ENCODE peak calls at places on chromosome 19, in six cellular contexts. M is heart left ventricle, R is keratinocyte, Z is adrenal gland, W is cardiac muscle cell, N is psoas muscle. A is an unnamed sample.

GRCh38 chr19:52369463-52370340 is at the start of gene ZNF880:
- DNase-seq in M (peak; percentile 95), R (peak; percentile 35), Z (peak; percentile 91), W (peak; percentile 89), N (peak; percentile 94), A (peak; percentile 98)

GRCh38 chr19:50659318-50660082 is 10.3 kb downstream of the C19orf81 start:
- DNase-seq in M (no peak), R (no peak), Z (no peak), W (no peak), N (no peak), A (peak; percentile 45)

GRCh38 chr19:4759388-4760284 is 31.9 kb upstream of the FEM1A start:
- DNase-seq in M (peak; percentile 89), R (no peak), Z (peak; percentile 96), W (peak; percentile 96), N (peak; percentile 89), A (peak; percentile 97)

GRCh38 chr19:49638360-49638759 is 1.6 kb downstream of the RRAS start:
- DNase-seq in M (no peak), R (no peak), Z (no peak), W (no peak), N (no peak), A (peak; percentile 61)

GRCh38 chr19:40674291-40674690 is 16.2 kb downstream of the NUMBL start:
- DNase-seq in M (no peak), R (no peak), Z (no peak), W (no peak), N (no peak), A (no peak)

GRCh38 chr19:46580247-46580646 is 20.9 kb upstream of the CALM3 start:
- DNase-seq in M (no peak), R (no peak), Z (no peak), W (no peak), N (no peak), A (no peak)

GRCh38 chr19:12035220-12036172 is at the start of gene ZNF433:
- DNase-seq in M (peak; percentile 95), R (peak; percentile 28), Z (peak; percentile 92), W (peak; percentile 97), N (peak; percentile 96), A (peak; percentile 100)

GRCh38 chr19:51137812-51138425 is 4.2 kb upstream of the SIGLEC7 start:
- DNase-seq in M (no peak), R (no peak), Z (no peak), W (no peak), N (no peak), A (no peak)

GRCh38 chr19:35560271-35560670 is 3.2 kb downstream of the ATP4A start:
- DNase-seq in M (no peak), R (no peak), Z (no peak), W (no peak), N (no peak), A (no peak)

GRCh38 chr19:57708641-57709354 is at the start of gene ZNF154:
- DNase-seq in M (peak; percentile 61), R (no peak), Z (peak; percentile 62), W (peak; percentile 92), N (peak; percentile 18), A (peak; percentile 99)

GRCh38 chr19:37654525-37654832 is 786 bp downstream of the ZFP30 start:
- DNase-seq in M (no peak), R (no peak), Z (no peak), W (peak; percentile 62), N (no peak), A (peak; percentile 58)

GRCh38 chr19:4717191-4717965 is 6.3 kb downstream of the DPP9 start:
- DNase-seq in M (no peak), R (no peak), Z (no peak), W (no peak), N (no peak), A (no peak)

GRCh38 chr19:33866696-33867095 is 70.0 kb downstream of the KCTD15 start:
- DNase-seq in M (no peak), R (no peak), Z (no peak), W (no peak), N (no peak), A (no peak)

DNA sequence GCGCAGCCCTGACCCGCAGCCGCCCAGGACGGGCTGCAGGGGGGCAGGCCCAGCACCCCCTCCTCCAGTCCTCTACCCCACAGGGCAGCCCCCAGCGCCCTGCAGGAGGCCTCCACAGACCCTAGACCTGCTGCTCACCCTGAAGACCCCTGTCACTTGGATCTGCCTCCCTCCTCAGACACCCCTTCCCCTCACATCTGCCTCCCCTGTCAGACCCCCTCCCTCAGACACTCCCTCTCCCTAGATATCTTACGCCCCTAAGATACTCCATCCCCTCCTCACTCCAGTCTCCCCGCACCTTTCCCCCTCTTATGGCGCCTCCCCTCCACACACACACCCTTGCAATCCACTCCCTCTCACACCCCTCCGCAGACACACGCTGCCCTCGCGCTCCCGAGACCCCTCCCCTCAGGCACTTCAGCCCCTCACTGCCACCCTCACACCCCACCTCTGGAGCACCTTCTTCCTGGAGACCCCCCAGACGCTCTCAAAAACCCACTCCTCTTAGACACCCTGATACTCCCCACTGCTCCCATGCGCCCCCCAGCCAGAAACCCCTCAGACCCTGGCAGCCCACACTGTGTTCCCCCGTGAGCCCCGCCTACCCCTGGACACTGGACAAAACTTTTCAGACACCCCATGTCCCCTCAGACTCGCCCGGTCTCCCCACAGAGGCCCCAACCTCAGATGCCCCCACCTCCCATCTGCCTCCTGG is 14.6 kb downstream of the ERFL start:
- DNase-seq in M (no peak), R (no peak), Z (no peak), W (no peak), N (no peak), A (peak; percentile 74)
- H3K27me3 ChIP-seq in M (peaks cover 57% of the 10 kb centered on the region), R (peaks cover 83% of the 10 kb centered on the region), Z (peaks cover 26% of the 10 kb centered on the region), W (peaks cover 100% of the 10 kb centered on the region), N (peaks cover 35% of the 10 kb centered on the region), A (peaks cover 100% of the 10 kb centered on the region)

DNA sequence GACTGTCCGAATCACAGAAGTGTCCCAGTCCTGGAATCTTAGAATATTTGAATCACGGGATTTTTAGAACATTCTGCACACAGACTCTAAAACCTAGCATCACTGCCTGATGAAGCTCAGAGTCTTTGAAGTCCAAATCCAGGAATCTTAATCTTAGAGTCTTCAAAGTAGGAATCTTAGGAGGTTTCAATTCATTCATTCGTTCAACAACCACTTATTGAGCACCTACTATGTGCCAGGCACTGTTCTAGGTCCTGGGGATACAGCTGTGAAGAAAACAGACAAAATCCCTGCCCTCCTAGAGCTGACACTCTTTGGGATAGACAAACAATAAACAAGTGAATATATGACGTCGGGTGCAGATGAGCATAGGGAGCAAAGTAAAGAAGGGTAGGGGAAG is 1.7 kb downstream of the RTN2 start:
- DNase-seq in M (no peak), R (no peak), Z (no peak), W (no peak), N (no peak), A (no peak)
- H3K27me3 ChIP-seq in M (peaks cover 9% of the 10 kb centered on the region), R (no peaks in the 10 kb centered on the region), Z (no peaks in the 10 kb centered on the region), W (peaks cover 25% of the 10 kb centered on the region), N (peaks cover 2% of the 10 kb centered on the region), A (peaks cover 15% of the 10 kb centered on the region)

GRCh38 chr19:18227781-18228271 is 1.6 kb upstream of the PDE4C start:
- DNase-seq in M (no peak), R (no peak), Z (no peak), W (no peak), N (no peak), A (no peak)
- H3K27me3 ChIP-seq in M (peaks cover 43% of the 10 kb centered on the region), R (peaks cover 41% of the 10 kb centered on the region), Z (peaks cover 23% of the 10 kb centered on the region), W (no peaks in the 10 kb centered on the region), N (peaks cover 2% of the 10 kb centered on the region), A (peaks cover 27% of the 10 kb centered on the region)

GRCh38 chr19:1526066-1526778 is 2.3 kb downstream of the PLK5 start:
- DNase-seq in M (no peak), R (no peak), Z (no peak), W (no peak), N (no peak), A (no peak)
- H3K27me3 ChIP-seq in M (peaks cover 49% of the 10 kb centered on the region), R (peaks cover 37% of the 10 kb centered on the region), Z (peaks cover 51% of the 10 kb centered on the region), W (peaks cover 77% of the 10 kb centered on the region), N (peaks cover 18% of the 10 kb centered on the region), A (peaks cover 27% of the 10 kb centered on the region)